ENCODE peak calls at places on chromosomes 11 and 22, in five cellular contexts. L is GM23338, P is breast epithelium, X is stomach, T is SK-N-SH. Q is an unnamed sample.

GRCh38 chr11:65589444-65590239 is 6.0 kb downstream of the KCNK7 start:
- DNase-seq in T (no peak), L (no peak), X (no peak), P (no peak), Q (no peak)

GRCh38 chr11:77724639-77725038 is 87.0 kb upstream of the CLNS1A start:
- DNase-seq in L (peak; percentile 28), T (no peak), X (no peak), P (no peak), Q (no peak)

GRCh38 chr22:29359469-29359868 is 28.9 kb downstream of the AP1B1 start:
- DNase-seq in T (peak; percentile 81), X (peak; percentile 70), L (peak; percentile 77), P (no peak), Q (peak; percentile 64)

GRCh38 chr11:69233761-69234136 is 60.2 kb upstream of the MYEOV start:
- DNase-seq in P (no peak), X (no peak), T (no peak), L (no peak), Q (no peak)

GRCh38 chr11:128714881-128715280 is 21.0 kb downstream of the FLI1 start:
- DNase-seq in T (no peak), L (no peak), X (no peak), P (no peak), Q (no peak)

GRCh38 chr11:121610706-121611105 is 157.9 kb upstream of the SORL1-AS1 start:
- DNase-seq in L (no peak), X (no peak), T (no peak), P (no peak), Q (no peak)

GRCh38 chr22:32603651-32604540 is 129.3 kb downstream of the FBXO7 start:
- DNase-seq in P (no peak), L (no peak), T (no peak), X (no peak), Q (no peak)

GRCh38 chr22:30044369-30044768 is 35.9 kb upstream of the HORMAD2 start:
- DNase-seq in X (peak; percentile 43), L (no peak), T (peak; percentile 45), P (peak; percentile 53), Q (no peak)

GRCh38 chr22:36552300-36552699 is 23.3 kb upstream of the EIF3D start:
- DNase-seq in X (no peak), L (no peak), P (no peak), T (no peak), Q (no peak)

DNA sequence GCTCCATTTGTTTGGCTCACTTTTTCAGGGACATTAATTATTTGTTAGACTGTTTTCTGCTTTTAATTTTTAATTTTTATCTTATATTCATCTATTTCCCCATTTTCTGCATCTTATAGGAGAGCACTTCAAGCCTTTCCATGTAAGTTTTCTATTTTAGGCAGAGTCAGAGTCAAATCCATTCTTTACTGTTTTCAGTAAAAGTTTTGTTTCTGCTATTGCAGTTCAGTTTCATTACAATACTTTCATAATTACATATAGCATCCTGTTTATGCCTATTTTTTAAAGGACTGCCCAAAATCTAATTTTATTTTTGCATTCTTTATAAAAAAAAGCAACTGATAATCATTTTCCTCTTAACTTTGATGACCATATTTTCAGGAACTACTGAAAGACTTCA is 3.8 kb upstream of the OR10A5 start:
- DNase-seq in P (no peak), X (no peak), T (no peak), L (no peak), Q (no peak)
- H3K4me1 ChIP-seq in P (no peaks in the 10 kb centered on the region), X (no peaks in the 10 kb centered on the region), T (no peaks in the 10 kb centered on the region), L (peaks cover 7% of the 10 kb centered on the region), Q (no peaks in the 10 kb centered on the region)

GRCh38 chr11:111388842-111389241 is 9.8 kb upstream of the POU2AF1 start:
- DNase-seq in L (no peak), T (no peak), X (no peak), P (no peak), Q (peak; percentile 72)

GRCh38 chr11:111386611-111387150 is 7.6 kb upstream of the POU2AF1 start:
- DNase-seq in P (no peak), T (no peak), X (no peak), L (no peak), Q (no peak)

GRCh38 chr11:111388431-111388830 is 9.4 kb upstream of the POU2AF1 start:
- DNase-seq in P (no peak), X (no peak), T (no peak), L (no peak), Q (no peak)

GRCh38 chr11:111384494-111384893 is 5.4 kb upstream of the POU2AF1 start:
- DNase-seq in P (no peak), T (no peak), L (no peak), X (no peak), Q (no peak)

DNA sequence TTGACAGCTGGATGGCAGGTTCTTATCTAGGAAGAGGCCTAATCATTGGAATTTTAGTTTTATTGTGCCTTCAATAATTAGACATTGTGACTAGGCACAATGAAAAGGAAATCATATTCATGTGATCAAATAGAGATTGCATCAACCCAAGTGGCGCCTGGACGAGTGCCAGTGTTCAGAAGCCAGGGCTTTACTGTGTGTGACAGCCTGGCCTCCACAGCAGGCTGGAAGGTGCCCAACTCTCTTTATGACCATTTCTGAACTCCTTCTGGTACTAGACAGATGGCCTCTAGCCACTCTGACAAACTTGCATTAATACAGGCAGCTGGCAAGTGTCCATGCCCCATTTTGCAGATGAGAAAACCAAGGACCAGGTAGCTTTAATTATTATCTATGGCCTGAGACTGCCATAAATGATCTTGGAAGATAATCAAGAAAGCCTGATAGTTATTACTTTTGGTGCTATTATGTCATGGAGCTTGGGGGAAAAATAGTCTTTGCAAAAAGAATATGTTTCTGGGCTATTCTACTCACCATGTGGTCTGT is 8.3 kb upstream of the POU2AF1 start:
- DNase-seq in L (no peak), X (peak; percentile 95), T (peak; percentile 64), P (no peak), Q (peak; percentile 86)
- TF ChIP-seq POLR2AphosphoS5 in L (no peak), X (peak; percentile 58), T (no peak), P (no peak), Q (peak; percentile 69)

DNA sequence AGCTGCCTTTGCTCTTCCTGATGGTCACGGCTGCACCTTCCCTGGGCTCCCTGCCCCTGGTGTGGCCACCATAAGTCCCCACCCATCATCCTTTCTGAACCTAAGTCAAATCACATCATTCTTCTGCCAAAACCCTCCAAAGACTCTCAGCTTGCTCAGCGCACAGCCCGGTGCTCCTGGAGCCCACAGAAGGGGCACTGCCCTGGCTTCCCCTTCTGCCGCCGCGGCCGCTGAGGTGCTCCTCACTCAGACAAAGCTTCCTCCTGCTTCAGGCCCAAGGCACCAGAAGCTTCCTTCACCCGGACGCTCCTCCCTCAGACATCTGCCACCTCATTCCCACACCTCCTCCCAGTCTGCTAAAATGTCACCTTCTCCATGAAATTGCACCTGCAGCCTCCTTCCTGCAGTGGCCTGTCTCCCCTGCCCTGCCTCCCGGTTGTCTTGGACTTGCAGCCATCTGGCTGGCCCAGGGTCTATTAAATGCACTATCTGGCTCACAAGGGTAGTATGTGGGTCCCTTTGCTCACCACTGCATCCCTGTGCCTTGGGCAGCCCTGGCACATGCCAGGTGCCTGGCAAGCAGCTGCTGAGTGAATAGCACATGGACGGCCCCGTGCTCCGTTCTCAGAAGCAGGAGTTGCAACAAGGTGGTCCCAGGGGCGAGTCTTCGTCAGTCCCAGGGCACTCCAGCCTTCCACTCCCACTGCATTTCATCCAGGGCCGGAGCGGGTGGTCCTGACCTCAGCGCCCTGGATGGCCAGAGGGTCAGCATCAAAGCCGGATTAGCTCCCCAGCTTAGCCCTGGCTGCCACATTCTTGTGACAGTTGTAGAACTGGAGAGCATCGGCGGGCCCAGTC is 108.1 kb downstream of the WNT7B start:
- DNase-seq in L (no peak), P (peak; percentile 13), X (peak; percentile 20), T (no peak), Q (no peak)
- H3K4me1 ChIP-seq in L (no peaks in the 10 kb centered on the region), P (peaks cover 9% of the 10 kb centered on the region), X (peaks cover 13% of the 10 kb centered on the region), T (no peaks in the 10 kb centered on the region), Q (peaks cover 11% of the 10 kb centered on the region)

GRCh38 chr22:17980638-17981051 is 43.7 kb downstream of the MICAL3 start:
- DNase-seq in X (peak; percentile 48), L (no peak), P (no peak), T (peak; percentile 63), Q (peak; percentile 24)
- TF ChIP-seq POLR2AphosphoS5 in X (no peak), L (no peak), P (no peak), T (no peak), Q (no peak)

GRCh38 chr11:9717040-9717357 is 53.1 kb downstream of the SWAP70 start:
- DNase-seq in P (no peak), T (no peak), L (no peak), X (no peak), Q (no peak)
- H3K4me1 ChIP-seq in P (no peaks in the 10 kb centered on the region), T (peaks cover 16% of the 10 kb centered on the region), L (peaks cover 1% of the 10 kb centered on the region), X (no peaks in the 10 kb centered on the region), Q (no peaks in the 10 kb centered on the region)

GRCh38 chr11:116790167-116791001 is 1.3 kb downstream of the APOA5 start:
- DNase-seq in L (no peak), T (no peak), X (no peak), P (no peak), Q (no peak)

GRCh38 chr11:116792144-116792868 is 627 bp upstream of the APOA5 start:
- DNase-seq in T (no peak), L (no peak), P (no peak), X (no peak), Q (no peak)

GRCh38 chr11:116792869-116793475 is 1.3 kb upstream of the APOA5 start:
- DNase-seq in L (no peak), T (no peak), P (no peak), X (no peak), Q (no peak)

GRCh38 chr11:116791813-116792143 is at the start of gene APOA5:
- DNase-seq in X (no peak), T (no peak), L (no peak), P (no peak), Q (no peak)

GRCh38 chr11:116791002-116791812 is 472 bp downstream of the APOA5 start:
- DNase-seq in X (peak; percentile 86), P (peak; percentile 41), T (peak; percentile 92), L (peak; percentile 94), Q (peak; percentile 58)
- TF ChIP-seq POLR2AphosphoS5 in X (no peak), P (no peak), T (no peak), L (peak; percentile 16), Q (peak; percentile 35)

GRCh38 chr22:40451230-40451629 is 80.8 kb downstream of the SGSM3 start:
- DNase-seq in P (no peak), X (no peak), T (no peak), L (no peak), Q (no peak)
- H3K4me1 ChIP-seq in P (peaks cover 3% of the 10 kb centered on the region), X (peaks cover 19% of the 10 kb centered on the region), T (peaks cover 7% of the 10 kb centered on the region), L (peaks cover 31% of the 10 kb centered on the region), Q (no peaks in the 10 kb centered on the region)

GRCh38 chr22:35392357-35392756 is 7.6 kb upstream of the MCM5 start:
- DNase-seq in X (no peak), T (no peak), P (no peak), L (no peak), Q (no peak)
- TF ChIP-seq POLR2AphosphoS5 in X (no peak), T (no peak), P (no peak), L (no peak), Q (no peak)

DNA sequence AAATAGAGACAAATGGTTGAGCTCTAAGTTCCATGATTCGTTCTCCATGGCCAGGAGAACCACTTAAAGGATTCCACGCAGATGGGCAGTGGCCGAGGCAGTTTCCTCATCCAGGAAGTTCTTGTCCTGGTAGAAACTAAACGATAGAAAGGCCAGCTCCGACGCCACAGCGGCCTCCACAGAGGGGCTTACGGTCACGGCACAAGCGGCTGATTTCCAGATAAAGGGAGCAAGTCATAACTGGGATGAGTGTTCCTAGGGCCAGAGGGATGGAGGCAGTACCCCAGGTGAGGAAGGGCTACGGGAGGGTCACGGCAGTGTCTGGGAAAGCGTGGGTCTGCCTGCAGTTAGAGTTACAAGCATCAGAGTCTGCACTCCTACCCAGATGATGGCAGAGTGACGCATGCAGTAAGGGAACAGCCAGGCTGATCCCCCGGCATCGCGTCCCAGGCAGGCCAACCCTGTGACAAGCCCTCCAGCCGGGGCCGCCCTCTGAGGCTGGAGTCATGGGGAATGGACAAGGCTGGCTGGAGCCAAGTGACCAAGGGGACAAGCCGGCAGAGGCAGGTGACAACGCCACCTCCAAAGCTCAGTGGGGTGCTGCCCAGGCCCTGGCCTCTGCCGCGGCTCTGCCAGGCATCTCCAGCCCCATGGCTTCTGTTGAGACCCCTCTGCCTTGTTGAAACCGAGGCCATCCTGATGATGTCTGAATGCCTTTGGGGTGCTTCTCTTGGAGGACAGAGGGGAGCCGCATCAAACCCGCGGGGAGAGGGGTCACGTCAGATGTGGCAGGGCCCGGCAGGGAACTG is 475.1 kb downstream of the BRD1 start:
- DNase-seq in X (peak; percentile 22), T (no peak), P (no peak), L (no peak), Q (no peak)
- H3K4me1 ChIP-seq in X (no peaks in the 10 kb centered on the region), T (no peaks in the 10 kb centered on the region), P (no peaks in the 10 kb centered on the region), L (no peaks in the 10 kb centered on the region), Q (no peaks in the 10 kb centered on the region)